ENCODE peak calls at places on chromosomes 6 and 20, in four cellular contexts. One of them, this sample, is unnamed.
A peak's percentile ranks its signal among the peaks of the same experiment; 100 is the strongest.

GRCh38 chr20:59078231-59078630 is 35.6 kb upstream of the PRELID3B start:
- DNase-seq in hippocampal formation: no peak
- DNase-seq in LHCN-M2: no peak
- DNase-seq in T-helper 2 cell: no peak
- DNase-seq in this sample: no peak

GRCh38 chr20:62334881-62335280 is 32.1 kb downstream of the ADRM1 start:
- DNase-seq in hippocampal formation: no peak
- DNase-seq in LHCN-M2: no peak
- DNase-seq in T-helper 2 cell: no peak
- DNase-seq in this sample: no peak

GRCh38 chr20:58238490-58238889 is 10.0 kb upstream of the ANKRD60 start:
- DNase-seq in hippocampal formation: no peak
- DNase-seq in LHCN-M2: no peak
- DNase-seq in T-helper 2 cell: no peak
- DNase-seq in this sample: no peak

GRCh38 chr6:149717588-149718458 is at the start of gene LATS1:
- DNase-seq in hippocampal formation: peak; percentile 68
- DNase-seq in LHCN-M2: peak; percentile 83
- DNase-seq in T-helper 2 cell: peak; percentile 90
- DNase-seq in this sample: peak; percentile 87

GRCh38 chr6:113813207-113813606 is 43.9 kb upstream of the MARCKS start:
- DNase-seq in hippocampal formation: no peak
- DNase-seq in LHCN-M2: peak; percentile 84
- DNase-seq in T-helper 2 cell: no peak
- DNase-seq in this sample: no peak

GRCh38 chr6:29919506-29919905 is 22.8 kb upstream of the HLA-A start:
- DNase-seq in hippocampal formation: no peak
- DNase-seq in LHCN-M2: no peak
- DNase-seq in T-helper 2 cell: no peak
- DNase-seq in this sample: no peak

GRCh38 chr6:123380257-123380656 is 256.5 kb downstream of the TRDN start:
- DNase-seq in hippocampal formation: peak; percentile 77
- DNase-seq in LHCN-M2: peak; percentile 47
- DNase-seq in T-helper 2 cell: no peak
- DNase-seq in this sample: no peak

GRCh38 chr6:138105446-138105845 is 1.8 kb downstream of the PERP start:
- DNase-seq in hippocampal formation: no peak
- DNase-seq in LHCN-M2: no peak
- DNase-seq in T-helper 2 cell: no peak
- DNase-seq in this sample: no peak

GRCh38 chr20:13995841-13996240 is 525 bp downstream of the MACROD2 start:
- DNase-seq in hippocampal formation: no peak
- DNase-seq in LHCN-M2: no peak
- DNase-seq in T-helper 2 cell: no peak
- DNase-seq in this sample: no peak

GRCh38 chr20:38894091-38894847 is 31.9 kb upstream of the FAM83D start:
- DNase-seq in hippocampal formation: no peak
- DNase-seq in LHCN-M2: no peak
- DNase-seq in T-helper 2 cell: no peak
- DNase-seq in this sample: no peak

GRCh38 chr6:137766596-137767370 is 100.3 kb upstream of the TNFAIP3 start:
- DNase-seq in hippocampal formation: no peak
- DNase-seq in LHCN-M2: no peak
- DNase-seq in T-helper 2 cell: no peak
- DNase-seq in this sample: no peak

GRCh38 chr6:101935732-101936131 is 542.2 kb downstream of the GRIK2 start:
- DNase-seq in hippocampal formation: no peak
- DNase-seq in LHCN-M2: no peak
- DNase-seq in T-helper 2 cell: no peak
- DNase-seq in this sample: no peak

GRCh38 chr6:21536280-21536766 is 57.2 kb upstream of the SOX4 start:
- DNase-seq in hippocampal formation: no peak
- DNase-seq in LHCN-M2: no peak
- DNase-seq in T-helper 2 cell: no peak
- DNase-seq in this sample: no peak

GRCh38 chr6:161186173-161186769 is 87.6 kb downstream of the AGPAT4 start:
- DNase-seq in hippocampal formation: no peak
- DNase-seq in LHCN-M2: peak; percentile 77
- DNase-seq in T-helper 2 cell: no peak
- DNase-seq in this sample: no peak

GRCh38 chr6:56037587-56037986 is 162.2 kb upstream of the BMP5 start:
- DNase-seq in hippocampal formation: no peak
- DNase-seq in LHCN-M2: no peak
- DNase-seq in T-helper 2 cell: no peak
- DNase-seq in this sample: no peak

GRCh38 chr6:166025149-166025898 is 142.3 kb downstream of the TBXT start:
- DNase-seq in hippocampal formation: no peak
- DNase-seq in LHCN-M2: peak; percentile 92
- DNase-seq in T-helper 2 cell: no peak
- DNase-seq in this sample: no peak

GRCh38 chr20:23435675-23436539 is 3.6 kb upstream of the CSTL1 start:
- DNase-seq in hippocampal formation: peak; percentile 26
- DNase-seq in LHCN-M2: no peak
- DNase-seq in T-helper 2 cell: no peak
- DNase-seq in this sample: no peak

GRCh38 chr6:159110013-159110412 is 59.2 kb upstream of the FNDC1 start:
- DNase-seq in hippocampal formation: no peak
- DNase-seq in LHCN-M2: peak; percentile 53
- DNase-seq in T-helper 2 cell: no peak
- DNase-seq in this sample: no peak

GRCh38 chr20:571754-572331 is 28.3 kb upstream of the CSNK2A1 start:
- DNase-seq in hippocampal formation: no peak
- DNase-seq in LHCN-M2: peak; percentile 31
- DNase-seq in T-helper 2 cell: no peak
- DNase-seq in this sample: no peak

GRCh38 chr6:39411465-39411864 is 89.0 kb upstream of the KCNK16 start:
- DNase-seq in hippocampal formation: no peak
- DNase-seq in LHCN-M2: no peak
- DNase-seq in T-helper 2 cell: no peak
- DNase-seq in this sample: no peak

GRCh38 chr20:31860431-31861345 is 9.6 kb downstream of the DUSP15 start:
- DNase-seq in hippocampal formation: no peak
- DNase-seq in LHCN-M2: no peak
- DNase-seq in T-helper 2 cell: no peak
- DNase-seq in this sample: no peak

GRCh38 chr20:32028647-32029372 is 18.6 kb downstream of the CCM2L start:
- DNase-seq in hippocampal formation: no peak
- DNase-seq in LHCN-M2: no peak
- DNase-seq in T-helper 2 cell: no peak
- DNase-seq in this sample: no peak

GRCh38 chr20:61529354-61529753 is 277.3 kb downstream of the CDH4 start:
- DNase-seq in hippocampal formation: no peak
- DNase-seq in LHCN-M2: no peak
- DNase-seq in T-helper 2 cell: no peak
- DNase-seq in this sample: no peak

GRCh38 chr20:3046677-3047462 is 1.0 kb downstream of the MRPS26 start:
- DNase-seq in hippocampal formation: no peak
- DNase-seq in LHCN-M2: no peak
- DNase-seq in T-helper 2 cell: no peak
- DNase-seq in this sample: no peak